ENCODE peak calls at places on chromosomes 16 and 17, in seven cellular contexts. One of them, this sample, is unnamed. For H3K27me3, the result is how much of the 10 kb centered on the place peaks cover.

GRCh38 chr17:75783069-75783783 is 1.4 kb upstream of the UNK start:
- DNase-seq in fibroblast of lung: peak
- DNase-seq in stomach: no peak
- DNase-seq in heart right ventricle: no peak
- DNase-seq in brain microvascular endothelial cell: peak
- DNase-seq in transverse colon: no peak
- DNase-seq in ovary: no peak
- DNase-seq in this sample: peak

GRCh38 chr17:65085397-65085796 is 28.9 kb upstream of the GNA13 start:
- DNase-seq in ovary: no peak
- DNase-seq in stomach: no peak
- DNase-seq in heart right ventricle: no peak
- DNase-seq in fibroblast of lung: no peak
- DNase-seq in transverse colon: no peak
- DNase-seq in brain microvascular endothelial cell: no peak
- DNase-seq in this sample: no peak

GRCh38 chr17:53039981-53040380 is 782.7 kb upstream of the KIF2B start:
- DNase-seq in fibroblast of lung: no peak
- DNase-seq in ovary: no peak
- DNase-seq in heart right ventricle: no peak
- DNase-seq in brain microvascular endothelial cell: no peak
- DNase-seq in stomach: no peak
- DNase-seq in transverse colon: no peak
- DNase-seq in this sample: no peak

GRCh38 chr17:78785011-78785662 is 3.1 kb upstream of the CYTH1 start:
- DNase-seq in fibroblast of lung: no peak
- DNase-seq in stomach: no peak
- DNase-seq in transverse colon: no peak
- DNase-seq in ovary: no peak
- DNase-seq in heart right ventricle: no peak
- DNase-seq in brain microvascular endothelial cell: no peak
- DNase-seq in this sample: no peak

GRCh38 chr17:65794572-65794971 is 233.1 kb upstream of the AXIN2 start:
- DNase-seq in heart right ventricle: no peak
- DNase-seq in transverse colon: no peak
- DNase-seq in ovary: no peak
- DNase-seq in fibroblast of lung: no peak
- DNase-seq in brain microvascular endothelial cell: peak
- DNase-seq in stomach: peak
- DNase-seq in this sample: peak

GRCh38 chr17:82752371-82753200 is 721 bp downstream of the TBCD start:
- DNase-seq in transverse colon: peak
- DNase-seq in stomach: no peak
- DNase-seq in fibroblast of lung: peak
- DNase-seq in brain microvascular endothelial cell: no peak
- DNase-seq in heart right ventricle: peak
- DNase-seq in ovary: no peak
- DNase-seq in this sample: no peak

GRCh38 chr17:34712481-34713195 is 133.3 kb downstream of the TMEM132E start:
- DNase-seq in fibroblast of lung: no peak
- DNase-seq in ovary: no peak
- DNase-seq in heart right ventricle: no peak
- DNase-seq in stomach: no peak
- DNase-seq in transverse colon: no peak
- DNase-seq in brain microvascular endothelial cell: no peak
- DNase-seq in this sample: no peak

GRCh38 chr17:44219126-44219635 is 294 bp downstream of the UBTF start:
- DNase-seq in fibroblast of lung: peak
- DNase-seq in transverse colon: peak
- DNase-seq in heart right ventricle: peak
- DNase-seq in ovary: peak
- DNase-seq in stomach: peak
- DNase-seq in brain microvascular endothelial cell: no peak
- DNase-seq in this sample: peak

GRCh38 chr16:3242709-3243108 is 7.8 kb upstream of the ZNF200 start:
- DNase-seq in ovary: no peak
- DNase-seq in transverse colon: no peak
- DNase-seq in brain microvascular endothelial cell: no peak
- DNase-seq in stomach: no peak
- DNase-seq in heart right ventricle: no peak
- DNase-seq in fibroblast of lung: no peak
- DNase-seq in this sample: no peak

GRCh38 chr16:46690281-46691178 is 1.1 kb downstream of the ORC6 start:
- DNase-seq in transverse colon: peak
- DNase-seq in stomach: no peak
- DNase-seq in fibroblast of lung: peak
- DNase-seq in ovary: no peak
- DNase-seq in brain microvascular endothelial cell: peak
- DNase-seq in heart right ventricle: no peak
- DNase-seq in this sample: no peak

GRCh38 chr16:46687486-46687885 is 1.5 kb downstream of the VPS35 start:
- DNase-seq in brain microvascular endothelial cell: no peak
- DNase-seq in heart right ventricle: no peak
- DNase-seq in stomach: no peak
- DNase-seq in ovary: no peak
- DNase-seq in fibroblast of lung: no peak
- DNase-seq in transverse colon: no peak
- DNase-seq in this sample: no peak

GRCh38 chr16:46688101-46688656 is 799 bp downstream of the VPS35 start:
- DNase-seq in ovary: no peak
- DNase-seq in brain microvascular endothelial cell: no peak
- DNase-seq in fibroblast of lung: peak
- DNase-seq in transverse colon: peak
- DNase-seq in stomach: peak
- DNase-seq in heart right ventricle: peak
- DNase-seq in this sample: no peak

GRCh38 chr16:46689492-46690280 is at the start of gene ORC6:
- DNase-seq in heart right ventricle: peak
- DNase-seq in brain microvascular endothelial cell: peak
- DNase-seq in stomach: peak
- DNase-seq in ovary: peak
- DNase-seq in fibroblast of lung: peak
- DNase-seq in transverse colon: peak
- DNase-seq in this sample: peak

GRCh38 chr16:46688657-46689491 is at the start of gene VPS35:
- DNase-seq in transverse colon: peak
- DNase-seq in stomach: peak
- DNase-seq in heart right ventricle: peak
- DNase-seq in fibroblast of lung: peak
- DNase-seq in brain microvascular endothelial cell: peak
- DNase-seq in ovary: peak
- DNase-seq in this sample: peak
- TF ChIP-seq CTCF in transverse colon: no peak
- TF ChIP-seq CTCF in stomach: no peak
- TF ChIP-seq CTCF in heart right ventricle: peak
- TF ChIP-seq CTCF in fibroblast of lung: no peak
- TF ChIP-seq CTCF in brain microvascular endothelial cell: no peak
- TF ChIP-seq CTCF in ovary: no peak
- TF ChIP-seq CTCF in this sample: no peak

GRCh38 chr17:50207792-50208567 is 6.5 kb upstream of the COL1A1 start:
- DNase-seq in stomach: no peak
- DNase-seq in heart right ventricle: no peak
- DNase-seq in transverse colon: no peak
- DNase-seq in brain microvascular endothelial cell: no peak
- DNase-seq in fibroblast of lung: no peak
- DNase-seq in ovary: peak
- DNase-seq in this sample: no peak

GRCh38 chr17:50209133-50209471 is 7.7 kb upstream of the COL1A1 start:
- DNase-seq in ovary: no peak
- DNase-seq in fibroblast of lung: no peak
- DNase-seq in transverse colon: no peak
- DNase-seq in brain microvascular endothelial cell: no peak
- DNase-seq in stomach: no peak
- DNase-seq in heart right ventricle: no peak
- DNase-seq in this sample: no peak

GRCh38 chr17:50208611-50209061 is 7.2 kb upstream of the COL1A1 start:
- DNase-seq in fibroblast of lung: no peak
- DNase-seq in transverse colon: no peak
- DNase-seq in ovary: peak
- DNase-seq in brain microvascular endothelial cell: no peak
- DNase-seq in heart right ventricle: no peak
- DNase-seq in stomach: no peak
- DNase-seq in this sample: peak

GRCh38 chr17:50210249-50211225 is 9.1 kb upstream of the COL1A1 start:
- DNase-seq in ovary: peak
- DNase-seq in stomach: no peak
- DNase-seq in fibroblast of lung: peak
- DNase-seq in brain microvascular endothelial cell: peak
- DNase-seq in transverse colon: peak
- DNase-seq in heart right ventricle: peak
- DNase-seq in this sample: peak

DNA sequence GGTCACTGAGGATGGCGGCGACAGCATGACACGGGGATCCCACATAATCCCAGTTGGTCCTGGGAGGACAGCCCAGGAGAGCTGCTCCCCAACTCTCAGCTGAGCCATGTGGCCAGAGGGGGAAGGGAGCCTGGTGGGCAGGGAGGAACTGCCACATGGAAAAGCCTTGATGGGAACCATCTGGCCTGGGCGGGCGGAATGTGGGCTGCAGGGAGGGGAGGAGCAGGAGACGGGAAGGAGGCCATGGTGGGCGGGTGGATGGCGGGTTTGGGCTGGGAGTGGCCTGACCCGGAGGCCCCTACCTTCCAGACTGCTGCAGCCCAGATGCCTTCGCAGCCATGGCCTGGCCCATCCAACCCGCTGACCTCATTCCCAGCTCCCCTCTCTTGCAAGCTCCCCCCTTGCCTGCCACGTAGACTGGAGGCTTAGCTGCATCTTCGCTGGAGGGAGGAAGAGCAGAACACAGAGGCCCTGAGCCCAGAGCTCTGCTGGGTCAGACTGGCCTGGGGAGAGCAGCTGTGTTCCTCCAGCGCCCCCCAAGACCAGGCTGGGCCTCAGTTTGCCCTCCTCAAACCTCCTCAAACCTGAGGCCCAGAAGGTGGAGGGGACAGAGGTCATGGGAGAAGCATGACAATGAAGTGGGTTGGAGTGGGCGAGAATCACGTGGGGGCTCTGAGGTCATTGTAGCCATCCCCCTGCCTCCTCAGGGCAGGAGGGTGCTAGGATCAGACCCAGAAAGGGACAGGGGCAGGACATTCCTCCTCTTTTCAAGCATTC is 8.2 kb upstream of the COL1A1 start:
- DNase-seq in transverse colon: peak
- DNase-seq in heart right ventricle: peak
- DNase-seq in ovary: peak
- DNase-seq in brain microvascular endothelial cell: peak
- DNase-seq in fibroblast of lung: peak
- DNase-seq in stomach: peak
- DNase-seq in this sample: peak
- H3K27me3 ChIP-seq in transverse colon: under half
- H3K27me3 ChIP-seq in heart right ventricle: under half
- H3K27me3 ChIP-seq in ovary: under half
- H3K27me3 ChIP-seq in brain microvascular endothelial cell: under half
- H3K27me3 ChIP-seq in fibroblast of lung: under half
- H3K27me3 ChIP-seq in stomach: under half
- H3K27me3 ChIP-seq in this sample: under half

DNA sequence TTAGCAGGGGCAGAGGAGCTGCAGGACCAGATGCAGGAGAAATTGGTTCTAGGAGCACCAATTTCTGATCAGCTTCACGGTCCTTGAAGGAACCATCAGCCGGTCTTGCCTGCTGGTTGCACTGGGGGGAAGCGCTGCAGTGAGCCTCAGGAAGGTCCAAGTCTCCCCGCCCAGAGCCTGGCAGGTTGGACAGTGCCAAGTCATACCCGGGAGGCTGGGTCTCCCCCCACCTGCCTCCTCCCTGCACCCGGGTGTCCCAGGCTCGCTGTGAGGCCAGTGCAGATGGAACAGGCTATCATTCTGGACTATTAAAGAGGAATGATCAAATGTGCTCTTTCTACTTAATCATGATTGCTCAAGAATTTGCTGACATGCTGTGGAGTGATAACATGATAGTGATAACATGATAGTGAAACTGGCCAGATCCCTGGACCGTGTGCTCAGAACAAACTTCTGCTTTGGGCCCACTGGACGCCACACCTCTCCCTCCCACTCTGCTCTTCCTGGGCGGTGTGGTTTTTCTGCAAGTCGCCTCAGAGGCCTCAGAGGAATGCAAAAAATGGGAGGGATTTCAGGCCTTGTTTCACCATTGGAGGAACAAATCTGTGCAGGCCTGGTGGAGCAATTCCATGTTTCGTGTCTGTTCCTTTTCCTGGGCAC is 236.0 kb downstream of the IRF8 start:
- DNase-seq in brain microvascular endothelial cell: no peak
- DNase-seq in fibroblast of lung: peak
- DNase-seq in ovary: no peak
- DNase-seq in stomach: no peak
- DNase-seq in heart right ventricle: no peak
- DNase-seq in transverse colon: no peak
- DNase-seq in this sample: no peak
- TF ChIP-seq CTCF in brain microvascular endothelial cell: no peak
- TF ChIP-seq CTCF in fibroblast of lung: no peak
- TF ChIP-seq CTCF in ovary: no peak
- TF ChIP-seq CTCF in stomach: no peak
- TF ChIP-seq CTCF in heart right ventricle: no peak
- TF ChIP-seq CTCF in transverse colon: no peak
- TF ChIP-seq CTCF in this sample: no peak

GRCh38 chr17:79806863-79807720 is 10.2 kb upstream of the CBX8 start:
- DNase-seq in stomach: no peak
- DNase-seq in transverse colon: no peak
- DNase-seq in fibroblast of lung: no peak
- DNase-seq in ovary: no peak
- DNase-seq in brain microvascular endothelial cell: no peak
- DNase-seq in heart right ventricle: no peak
- DNase-seq in this sample: no peak
- H3K27me3 ChIP-seq in stomach: half or more
- H3K27me3 ChIP-seq in transverse colon: half or more
- H3K27me3 ChIP-seq in fibroblast of lung: half or more
- H3K27me3 ChIP-seq in ovary: under half
- H3K27me3 ChIP-seq in brain microvascular endothelial cell: half or more
- H3K27me3 ChIP-seq in heart right ventricle: half or more
- H3K27me3 ChIP-seq in this sample: under half

This sample was measured in Caco-2.